ENCODE peak calls at places on chromosomes 7 and 10, in ten cellular contexts. R, K, A, U, W, I, G, T, Z and P are unnamed samples.
A peak's percentile ranks its signal among the peaks of the same experiment; 100 is the strongest.

GRCh38 chr10:132904169-132904813 is 38.1 kb downstream of the CFAP46 start:
- ATAC-seq in U (peak; percentile 24), R (no peak), T (no peak), I (peak; percentile 91), Z (peak; percentile 76), G (peak; percentile 67), A (peak; percentile 44), K (no peak), W (peak; percentile 77), P (no peak)

GRCh38 chr10:108095932-108096925 is 931.7 kb upstream of the SORCS1 start:
- ATAC-seq in T (no peak), K (no peak), A (no peak), G (no peak), I (no peak), Z (no peak), R (no peak), U (no peak), W (no peak), P (no peak)

GRCh38 chr7:54260868-54261475 is 281.2 kb upstream of the VSTM2A start:
- ATAC-seq in Z (peak; percentile 19), R (no peak), U (no peak), T (no peak), A (no peak), G (no peak), K (no peak), I (no peak), W (no peak), P (no peak)

GRCh38 chr10:100340948-100341847 is 5.8 kb upstream of the SCD start:
- ATAC-seq in G (no peak), Z (peak; percentile 41), U (no peak), A (no peak), I (peak; percentile 3), R (no peak), W (peak; percentile 91), T (no peak), K (no peak), P (peak; percentile 62)

GRCh38 chr10:94706089-94706488 is 22.6 kb downstream of the CYP2C18 start:
- ATAC-seq in U (no peak), G (no peak), W (no peak), I (no peak), T (no peak), Z (no peak), K (no peak), A (no peak), R (no peak), P (no peak)

GRCh38 chr7:1022801-1023465 is 21.4 kb upstream of the GPR146 start:
- ATAC-seq in Z (no peak), W (no peak), A (no peak), K (no peak), R (peak; percentile 44), T (no peak), G (peak; percentile 41), U (no peak), I (no peak), P (no peak)

GRCh38 chr10:22491480-22491879 is 146.2 kb downstream of the SPAG6 start:
- ATAC-seq in Z (no peak), A (no peak), I (no peak), R (peak; percentile 25), U (no peak), W (no peak), T (no peak), K (no peak), G (no peak), P (no peak)

GRCh38 chr10:131178956-131179355 is 132.6 kb downstream of the TCERG1L start:
- ATAC-seq in A (no peak), U (no peak), Z (no peak), G (no peak), T (no peak), I (no peak), K (peak; percentile 85), R (no peak), W (no peak), P (no peak)

GRCh38 chr7:55020481-55020871 is 1.7 kb downstream of the EGFR start:
- ATAC-seq in A (no peak), G (no peak), U (no peak), R (no peak), Z (peak; percentile 30), W (peak; percentile 17), T (no peak), K (peak; percentile 45), I (no peak), P (peak; percentile 20)

GRCh38 chr10:58347967-58348366 is 13.2 kb downstream of the UBE2D1 start:
- ATAC-seq in R (no peak), K (no peak), W (no peak), T (no peak), Z (no peak), U (no peak), A (no peak), I (no peak), G (no peak), P (no peak)

GRCh38 chr7:91455411-91455810 is 191.2 kb downstream of the FZD1 start:
- ATAC-seq in U (no peak), Z (no peak), K (no peak), A (no peak), W (no peak), T (no peak), R (no peak), I (no peak), G (no peak), P (no peak)

GRCh38 chr10:99329891-99330674 is 927 bp downstream of the CNNM1 start:
- ATAC-seq in R (no peak), A (peak; percentile 30), W (peak; percentile 58), T (no peak), K (peak; percentile 63), U (no peak), Z (peak; percentile 68), I (peak; percentile 74), G (no peak), P (peak; percentile 65)

GRCh38 chr7:4714161-4714700 is 32.1 kb downstream of the FOXK1 start:
- ATAC-seq in I (no peak), K (no peak), W (no peak), U (no peak), A (no peak), G (no peak), T (no peak), R (no peak), Z (no peak), P (no peak)

GRCh38 chr10:101803511-101803910 is 14.7 kb downstream of the OGA start:
- ATAC-seq in T (no peak), Z (no peak), W (no peak), U (no peak), I (no peak), A (no peak), G (no peak), R (no peak), K (no peak), P (no peak)

GRCh38 chr10:117563780-117564179 is 21.2 kb downstream of the EMX2 start:
- ATAC-seq in A (no peak), R (no peak), U (no peak), I (no peak), T (no peak), W (no peak), G (no peak), K (no peak), Z (no peak), P (no peak)

GRCh38 chr10:121595806-121596667 is 2.2 kb downstream of the FGFR2 start:
- ATAC-seq in U (no peak), T (no peak), G (no peak), Z (peak; percentile 8), K (no peak), A (no peak), I (no peak), R (no peak), W (no peak), P (no peak)

GRCh38 chr7:157253850-157254249 is 83.0 kb upstream of the DNAJB6 start:
- ATAC-seq in T (no peak), A (no peak), K (peak; percentile 87), W (peak; percentile 96), Z (peak; percentile 92), R (no peak), I (no peak), U (no peak), G (no peak), P (no peak)

GRCh38 chr7:154430640-154431039 is 378.4 kb downstream of the DPP6 start:
- ATAC-seq in U (no peak), R (no peak), W (no peak), I (no peak), Z (no peak), A (no peak), T (no peak), K (no peak), G (no peak), P (no peak)

GRCh38 chr10:77038412-77038806 is 599.2 kb downstream of the KCNMA1 start:
- ATAC-seq in T (no peak), G (no peak), A (no peak), Z (no peak), R (no peak), W (no peak), K (no peak), I (no peak), U (no peak), P (no peak)

GRCh38 chr7:13091974-13092707 is 404.7 kb downstream of the ARL4A start:
- ATAC-seq in Z (no peak), U (no peak), R (no peak), K (no peak), G (no peak), A (no peak), W (peak; percentile 20), T (no peak), I (no peak), P (no peak)

GRCh38 chr10:131094406-131095108 is 217.0 kb downstream of the TCERG1L start:
- ATAC-seq in R (no peak), A (no peak), U (no peak), W (peak; percentile 56), I (peak; percentile 59), G (no peak), K (no peak), Z (peak; percentile 66), T (no peak), P (no peak)

GRCh38 chr7:16636533-16637173 is 8.9 kb downstream of the ANKMY2 start:
- ATAC-seq in R (no peak), T (no peak), Z (peak; percentile 45), I (no peak), G (no peak), U (no peak), W (no peak), A (no peak), K (no peak), P (no peak)

GRCh38 chr7:32257632-32258031 is 187.4 kb upstream of the PDE1C start:
- ATAC-seq in T (no peak), G (no peak), R (no peak), Z (no peak), U (no peak), A (no peak), K (no peak), W (no peak), I (no peak), P (no peak)

GRCh38 chr7:55439627-55440026 is 74.5 kb downstream of the LANCL2 start:
- ATAC-seq in T (peak; percentile 23), G (no peak), I (no peak), U (no peak), Z (no peak), R (no peak), A (peak; percentile 30), W (peak; percentile 20), K (no peak), P (no peak)

GRCh38 chr7:55469271-55469681 is 103.0 kb downstream of the VOPP1 start:
- ATAC-seq in G (peak; percentile 41), Z (no peak), A (peak; percentile 83), I (no peak), W (no peak), U (peak; percentile 89), R (peak; percentile 88), K (no peak), T (peak; percentile 86), P (no peak)

GRCh38 chr7:1544178-1544895 is 11.7 kb downstream of the TMEM184A start:
- ATAC-seq in I (peak; percentile 13), G (peak; percentile 29), A (no peak), U (no peak), K (no peak), Z (no peak), R (peak; percentile 36), T (no peak), W (peak; percentile 3), P (no peak)

GRCh38 chr7:46848944-46849343 is 733.0 kb downstream of the TNS3 start:
- ATAC-seq in K (no peak), U (no peak), R (no peak), Z (no peak), W (no peak), A (no peak), G (no peak), T (no peak), I (no peak), P (no peak)

GRCh38 chr10:77533887-77534278 is 103.7 kb downstream of the KCNMA1 start:
- ATAC-seq in T (no peak), A (no peak), I (peak; percentile 2), K (no peak), G (no peak), W (peak; percentile 71), R (no peak), U (no peak), Z (no peak), P (no peak)